ENCODE peak calls at places on chromosomes 2 and 18, in four cellular contexts. B, S, E and Q are unnamed samples.

GRCh38 chr2:99660616-99661416 is 171.0 kb upstream of the REV1 start:
- DNase-seq in E (no peak), S (no peak), B (no peak), Q (no peak)

GRCh38 chr2:32678825-32679224 is 51.0 kb downstream of the TTC27 start:
- DNase-seq in B (no peak), E (no peak), S (peak; percentile 6), Q (peak; percentile 73)

GRCh38 chr2:85924522-85924921 is 35.7 kb upstream of the ST3GAL5 start:
- DNase-seq in E (no peak), B (no peak), S (peak; percentile 21), Q (peak; percentile 51)

GRCh38 chr2:86016581-86016980 is 89.1 kb downstream of the POLR1A start:
- DNase-seq in S (no peak), B (no peak), E (no peak), Q (no peak)

GRCh38 chr18:41745166-41746049 is 209.6 kb upstream of the PIK3C3 start:
- DNase-seq in S (peak; percentile 79), B (peak; percentile 64), E (peak; percentile 47), Q (peak; percentile 6)

GRCh38 chr2:41774011-41774605 is 273.7 kb upstream of the PKDCC start:
- DNase-seq in B (no peak), E (no peak), S (peak; percentile 69), Q (no peak)

GRCh38 chr18:75898666-75899065 is 471.2 kb upstream of the SMIM21 start:
- DNase-seq in S (no peak), B (no peak), E (no peak), Q (no peak)

GRCh38 chr18:63819780-63820179 is 44.6 kb downstream of the SERPINB7 start:
- DNase-seq in B (no peak), E (no peak), S (no peak), Q (no peak)

GRCh38 chr2:103616891-103617290 is 855.1 kb downstream of the TMEM182 start:
- DNase-seq in S (no peak), B (no peak), E (no peak), Q (no peak)

GRCh38 chr18:45014047-45014501 is 333.4 kb downstream of the SETBP1 start:
- DNase-seq in B (peak; percentile 12), S (peak; percentile 91), E (no peak), Q (peak; percentile 82)

GRCh38 chr2:200618590-200619021 is 32.8 kb downstream of the AOX1 start:
- DNase-seq in B (no peak), S (no peak), E (no peak), Q (peak; percentile 78)

GRCh38 chr2:71620116-71620515 is 166.8 kb downstream of the DYSF start:
- DNase-seq in S (no peak), B (no peak), E (no peak), Q (no peak)

GRCh38 chr2:5501807-5502206 is 190.4 kb upstream of the SOX11 start:
- DNase-seq in B (no peak), S (no peak), E (no peak), Q (no peak)

GRCh38 chr2:239381709-239382134 is 19.1 kb downstream of the HDAC4 start:
- DNase-seq in S (peak; percentile 31), E (no peak), B (no peak), Q (no peak)

GRCh38 chr2:109332880-109333279 is 203.9 kb downstream of the SH3RF3 start:
- DNase-seq in S (no peak), E (no peak), B (no peak), Q (no peak)

GRCh38 chr18:7413906-7414305 is 153.2 kb upstream of the PTPRM start:
- DNase-seq in B (no peak), E (no peak), S (no peak), Q (no peak)

GRCh38 chr2:120937736-120938131 is 202.1 kb downstream of the GLI2 start:
- DNase-seq in B (no peak), S (no peak), E (no peak), Q (peak; percentile 77)

GRCh38 chr2:180174580-180174979 is 167.5 kb upstream of the CWC22 start:
- DNase-seq in B (no peak), E (no peak), S (no peak), Q (no peak)

GRCh38 chr2:233807966-233808892 is 30.1 kb downstream of the MROH2A start:
- DNase-seq in B (no peak), E (no peak), S (no peak), Q (no peak)

GRCh38 chr2:170817999-170818293 is 1.3 kb downstream of the GAD1 start:
- DNase-seq in B (peak; percentile 44), S (no peak), E (no peak), Q (no peak)

GRCh38 chr2:170815311-170815710 is 1.4 kb upstream of the GAD1 start:
- DNase-seq in E (no peak), S (no peak), B (no peak), Q (no peak)

GRCh38 chr2:170817247-170817998 is 736 bp downstream of the GAD1 start:
- DNase-seq in B (peak; percentile 12), S (peak; percentile 69), E (no peak), Q (peak; percentile 5)

GRCh38 chr2:170815746-170816498 is 765 bp upstream of the GAD1 start:
- DNase-seq in S (peak; percentile 91), B (peak; percentile 84), E (no peak), Q (peak; percentile 21)

GRCh38 chr2:170816499-170817246 is at the start of gene GAD1:
- DNase-seq in E (no peak), S (peak; percentile 70), B (peak; percentile 33), Q (peak; percentile 46)
- H2BK15ac ChIP-seq in E (peak within 1 kb of the TSS; percentile 72), S (no peak within 1 kb of the TSS), B (no peak within 1 kb of the TSS), Q (no peak within 1 kb of the TSS)

GRCh38 chr2:39593439-39594393 is 72.0 kb upstream of the TMEM178A start:
- DNase-seq in E (peak; percentile 15), S (peak; percentile 97), B (peak; percentile 40), Q (peak; percentile 88)

GRCh38 chr2:39597309-39597708 is 68.4 kb upstream of the TMEM178A start:
- DNase-seq in B (no peak), S (no peak), E (no peak), Q (no peak)

DNA sequence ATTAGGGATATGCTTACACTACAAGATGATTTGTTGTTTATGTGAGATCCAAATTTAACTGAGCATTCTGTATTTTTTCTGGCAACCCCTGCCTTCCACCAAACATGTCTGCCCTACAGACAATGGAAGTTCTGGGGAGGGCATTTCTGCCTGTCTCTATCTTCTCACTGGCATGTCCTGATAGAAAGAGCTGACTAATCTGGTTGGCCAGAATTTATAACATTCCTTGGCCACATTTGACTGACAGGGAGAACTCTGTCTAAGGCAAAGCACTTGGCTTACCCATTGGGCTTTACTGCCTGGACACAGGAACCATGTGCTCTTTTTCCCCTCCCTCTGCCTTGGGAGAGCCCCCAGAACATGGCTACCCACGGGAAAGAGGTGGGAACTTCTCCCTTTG is 70.6 kb upstream of the TMEM178A start:
- DNase-seq in S (no peak), E (no peak), B (no peak), Q (no peak)
- H2BK15ac ChIP-seq in S (no peak overlapping the region), E (no peak overlapping the region), B (no peak overlapping the region), Q (no peak overlapping the region)

GRCh38 chr2:175218551-175218950 is 37.0 kb upstream of the ATP5MC3 start:
- DNase-seq in B (no peak), E (no peak), S (peak; percentile 3), Q (no peak)
- H2BK15ac ChIP-seq in B (no peak overlapping the region), E (no peak overlapping the region), S (no peak overlapping the region), Q (no peak overlapping the region)

DNA sequence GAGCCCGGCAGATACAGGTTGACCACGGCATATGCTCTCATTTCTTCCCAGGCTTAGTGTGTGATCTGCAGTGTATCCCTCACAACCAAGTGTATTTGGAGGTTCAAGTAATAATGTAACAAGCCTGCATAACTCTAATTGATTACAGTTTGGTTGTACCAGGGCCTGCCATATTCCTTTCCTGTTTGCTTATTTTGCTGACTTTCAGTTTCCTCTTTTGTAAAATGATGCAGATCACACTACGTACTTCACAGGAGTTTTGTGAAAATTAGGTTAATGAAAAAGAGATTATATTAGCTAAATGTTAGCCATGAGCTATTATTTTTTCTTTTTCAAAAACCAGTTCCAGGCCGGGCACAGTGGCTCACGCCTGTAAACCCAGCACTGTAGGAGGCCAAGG is 25.8 kb downstream of the SLC3A1 start:
- DNase-seq in E (no peak), S (no peak), B (no peak), Q (no peak)
- H2BK15ac ChIP-seq in E (no peak overlapping the region), S (no peak overlapping the region), B (no peak overlapping the region), Q (no peak overlapping the region)

DNA sequence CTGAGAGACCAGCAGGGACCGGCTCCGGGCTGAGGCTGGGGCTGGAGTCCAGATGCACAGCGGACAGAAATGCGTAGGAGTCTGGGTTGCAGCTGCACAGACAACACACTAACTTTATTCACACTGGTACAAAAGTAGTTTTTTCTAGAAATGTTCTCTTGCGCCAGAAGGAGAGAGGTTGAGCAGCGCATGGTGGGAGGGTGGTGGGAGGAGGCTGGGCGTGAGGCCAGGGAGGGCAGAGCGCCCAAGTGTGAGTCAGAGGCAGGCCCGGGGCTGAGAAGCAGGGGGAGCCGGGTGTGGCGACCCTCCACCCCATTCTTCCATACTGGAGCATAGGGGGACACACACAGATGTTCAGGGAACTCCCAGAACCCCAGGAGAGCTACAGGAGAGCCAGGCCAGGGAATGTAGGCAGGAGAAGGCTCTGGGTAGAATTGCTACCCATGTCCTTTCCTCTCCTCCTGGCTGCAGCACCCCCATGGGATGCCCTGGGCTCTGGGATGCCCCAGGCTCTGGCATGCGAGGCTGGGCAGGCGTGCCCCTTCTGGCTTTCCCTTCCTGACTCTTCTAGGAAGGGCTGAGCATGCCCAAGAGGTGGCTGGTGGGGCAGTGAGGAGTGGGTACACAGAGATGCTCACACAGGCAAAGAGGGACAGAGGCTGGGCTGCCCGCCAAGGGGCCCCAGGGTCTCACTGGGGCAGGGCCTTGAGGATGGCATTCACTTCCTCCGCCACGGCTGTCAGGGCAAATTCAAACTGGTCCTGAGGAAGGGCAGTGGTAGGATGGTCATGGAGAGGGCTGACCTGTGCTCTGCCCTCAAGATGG is 10.6 kb downstream of the DNAJB2 start:
- DNase-seq in B (no peak), S (no peak), E (no peak), Q (peak; percentile 95)
- H2BK15ac ChIP-seq in B (peak overlapping the region; percentile 93), S (no peak overlapping the region), E (no peak overlapping the region), Q (no peak overlapping the region)

DNA sequence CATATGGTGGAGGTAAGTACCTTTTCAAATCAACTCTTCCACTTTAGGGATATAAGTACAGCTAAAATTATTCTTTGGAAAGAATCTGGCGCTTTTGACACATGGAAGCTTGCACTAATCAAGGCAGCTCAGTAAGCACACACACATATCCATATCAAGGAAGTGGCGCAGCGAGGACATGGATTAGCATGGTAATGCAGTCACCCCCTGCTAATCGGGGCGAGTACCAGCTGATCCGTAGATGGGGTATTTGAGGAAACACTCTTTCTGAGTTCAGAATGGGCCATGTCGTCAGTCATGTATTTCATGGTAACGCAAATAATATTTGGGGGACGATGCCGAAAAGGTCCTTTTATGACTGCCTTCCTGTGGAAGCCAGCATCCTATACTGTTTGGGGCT is 245.3 kb downstream of the GBX2 start:
- DNase-seq in E (no peak), S (no peak), B (no peak), Q (no peak)
- H2BK15ac ChIP-seq in E (no peak overlapping the region), S (no peak overlapping the region), B (no peak overlapping the region), Q (no peak overlapping the region)